ENCODE peak calls at places on chromosomes 5 and 9, in six cellular contexts. Z, M, D, C, U and O are unnamed samples.

GRCh38 chr5:139985733-139986132 is 57.4 kb downstream of the NRG2 start:
- DNase-seq in Z (no peak), M (no peak), D (peak), C (peak), U (no peak), O (no peak)

GRCh38 chr9:127569819-127570401 is 42.2 kb upstream of the STXBP1 start:
- DNase-seq in Z (no peak), M (no peak), D (no peak), C (no peak), U (no peak), O (no peak)

GRCh38 chr9:114107286-114108001 is 8.4 kb upstream of the KIF12 start:
- DNase-seq in Z (no peak), M (no peak), D (no peak), C (no peak), U (no peak), O (no peak)

GRCh38 chr5:32628049-32628803 is 42.9 kb downstream of the SUB1 start:
- DNase-seq in Z (no peak), M (no peak), D (peak), C (no peak), U (no peak), O (no peak)

GRCh38 chr9:74645007-74645639 is 148.0 kb downstream of the RORB start:
- DNase-seq in Z (no peak), M (peak), D (peak), C (peak), U (no peak), O (no peak)

GRCh38 chr5:147892696-147893296 is 13.5 kb downstream of the C5orf46 start:
- DNase-seq in Z (no peak), M (no peak), D (no peak), C (no peak), U (no peak), O (no peak)

GRCh38 chr5:51373880-51374523 is 9.2 kb upstream of the ISL1 start:
- DNase-seq in Z (no peak), M (no peak), D (no peak), C (peak), U (no peak), O (no peak)

GRCh38 chr5:148653840-148654781 is at the start of gene HTR4:
- DNase-seq in Z (peak), M (no peak), D (no peak), C (no peak), U (no peak), O (no peak)

GRCh38 chr5:143416411-143416810 is 12.9 kb upstream of the NR3C1 start:
- DNase-seq in Z (no peak), M (no peak), D (no peak), C (no peak), U (no peak), O (no peak)

GRCh38 chr5:19987594-19988345 is at the start of gene CDH18:
- DNase-seq in Z (peak), M (no peak), D (peak), C (peak), U (no peak), O (peak)

GRCh38 chr9:38067892-38068615 is 973 bp downstream of the SHB start:
- DNase-seq in Z (peak), M (no peak), D (no peak), C (no peak), U (no peak), O (no peak)

GRCh38 chr9:38068866-38069628 is at the start of gene SHB:
- DNase-seq in Z (peak), M (peak), D (peak), C (peak), U (peak), O (peak)

GRCh38 chr9:38066907-38067610 is 2.0 kb downstream of the SHB start:
- DNase-seq in Z (peak), M (no peak), D (peak), C (peak), U (no peak), O (no peak)

GRCh38 chr9:38067611-38067891 is 1.5 kb downstream of the SHB start:
- DNase-seq in Z (peak), M (no peak), D (no peak), C (no peak), U (no peak), O (no peak)

DNA sequence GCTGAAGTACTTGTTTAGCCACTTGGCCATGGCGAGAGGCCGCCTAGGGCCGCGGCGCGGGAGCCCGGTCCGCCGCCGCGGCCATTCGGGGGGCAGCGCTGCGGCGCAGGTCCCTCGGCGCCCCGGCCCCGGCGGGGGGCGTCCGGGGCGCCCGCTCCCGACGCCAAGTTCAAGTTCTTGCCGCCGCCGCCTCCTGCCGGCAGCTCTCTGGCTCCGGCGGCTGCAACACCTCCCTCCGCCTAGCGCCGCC is 486 bp downstream of the SHB start:
- DNase-seq in Z (peak), M (peak), D (peak), C (peak), U (peak), O (no peak)
- TF ChIP-seq CTCF in Z (peak), M (peak), D (peak), C (no peak), U (no peak), O (peak)

DNA sequence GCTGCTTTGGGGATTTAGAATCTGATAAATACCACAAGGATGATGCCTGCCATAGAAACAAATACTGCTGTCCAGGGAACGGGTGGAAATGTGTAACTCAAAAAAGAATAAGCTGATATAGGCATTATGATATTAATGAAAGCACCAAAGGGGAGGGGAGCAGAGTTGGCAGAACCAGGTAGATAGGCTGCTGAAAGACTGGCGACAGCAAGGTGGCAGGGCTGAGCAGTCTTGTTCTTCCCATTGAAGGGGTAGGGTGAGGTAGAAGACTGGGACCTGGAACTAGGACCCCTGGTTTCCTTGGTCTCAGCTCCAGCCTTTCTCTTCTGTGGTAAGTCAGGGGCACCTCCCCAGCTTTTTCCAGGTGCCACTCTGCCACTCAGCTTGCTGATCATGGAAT is 31.4 kb upstream of the TMOD1 start:
- DNase-seq in Z (no peak), M (no peak), D (no peak), C (no peak), U (no peak), O (no peak)
- TF ChIP-seq CTCF in Z (peak), M (peak), D (peak), C (peak), U (no peak), O (peak)

GRCh38 chr9:4177970-4178758 is 121.7 kb downstream of the GLIS3 start:
- DNase-seq in Z (no peak), M (no peak), D (no peak), C (no peak), U (no peak), O (no peak)

GRCh38 chr9:4174781-4175180 is 125.1 kb downstream of the GLIS3 start:
- DNase-seq in Z (no peak), M (no peak), D (no peak), C (no peak), U (no peak), O (no peak)

GRCh38 chr9:4171519-4171918 is 128.3 kb downstream of the GLIS3 start:
- DNase-seq in Z (no peak), M (no peak), D (no peak), C (no peak), U (no peak), O (no peak)

GRCh38 chr9:4180907-4181605 is 118.8 kb downstream of the GLIS3 start:
- DNase-seq in Z (no peak), M (no peak), D (no peak), C (no peak), U (no peak), O (no peak)

GRCh38 chr9:4175846-4176245 is 124.0 kb downstream of the GLIS3 start:
- DNase-seq in Z (no peak), M (no peak), D (no peak), C (no peak), U (no peak), O (no peak)
- TF ChIP-seq CTCF in Z (no peak), M (no peak), D (no peak), C (no peak), U (no peak), O (no peak)

GRCh38 chr9:99818439-99818992 is 3.2 kb upstream of the NR4A3 start:
- DNase-seq in Z (no peak), M (no peak), D (no peak), C (no peak), U (no peak), O (no peak)

GRCh38 chr9:99821187-99822095 is at the start of gene NR4A3:
- DNase-seq in Z (peak), M (peak), D (peak), C (peak), U (peak), O (peak)

GRCh38 chr9:99819123-99819483 is 2.6 kb upstream of the NR4A3 start:
- DNase-seq in Z (no peak), M (no peak), D (no peak), C (no peak), U (no peak), O (no peak)

GRCh38 chr9:99820330-99821186 is 1.1 kb upstream of the NR4A3 start:
- DNase-seq in Z (peak), M (peak), D (peak), C (peak), U (peak), O (no peak)

GRCh38 chr9:99819484-99820329 is 2.0 kb upstream of the NR4A3 start:
- DNase-seq in Z (peak), M (peak), D (peak), C (peak), U (peak), O (peak)
- TF ChIP-seq CTCF in Z (peak), M (peak), D (peak), C (peak), U (no peak), O (peak)

DNA sequence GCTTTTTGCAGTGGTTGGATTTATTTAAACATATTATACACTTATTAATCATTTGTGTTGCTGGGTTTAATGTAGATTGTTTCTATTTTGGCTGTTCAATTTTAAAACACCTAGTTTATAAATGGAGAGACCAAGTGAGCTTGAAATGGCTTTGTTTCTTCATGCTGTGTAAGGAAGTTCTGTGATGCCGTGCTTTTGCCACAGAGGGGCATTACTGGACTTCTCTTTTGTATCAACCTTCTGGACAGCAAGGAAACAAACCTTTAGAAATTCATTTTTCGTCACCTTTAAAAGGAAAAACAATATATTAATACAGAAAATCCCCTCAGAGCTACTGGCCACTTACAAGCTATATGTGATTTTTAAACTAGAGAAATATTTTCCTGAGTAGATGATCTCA is 81.9 kb downstream of the DMRTA1 start:
- DNase-seq in Z (no peak), M (no peak), D (peak), C (no peak), U (no peak), O (no peak)
- TF ChIP-seq CTCF in Z (peak), M (no peak), D (no peak), C (no peak), U (no peak), O (peak)

GRCh38 chr9:133794006-133794760 is 56.0 kb upstream of the SARDH start:
- DNase-seq in Z (no peak), M (no peak), D (no peak), C (no peak), U (no peak), O (no peak)

GRCh38 chr9:133792721-133793470 is 54.7 kb upstream of the SARDH start:
- DNase-seq in Z (peak), M (peak), D (peak), C (peak), U (peak), O (peak)

GRCh38 chr9:133793471-133793870 is 55.3 kb upstream of the SARDH start:
- DNase-seq in Z (no peak), M (no peak), D (no peak), C (no peak), U (no peak), O (no peak)

GRCh38 chr9:133796562-133796961 is 58.4 kb upstream of the SARDH start:
- DNase-seq in Z (no peak), M (no peak), D (no peak), C (no peak), U (no peak), O (no peak)

GRCh38 chr9:133795049-133795448 is 56.9 kb upstream of the SARDH start:
- DNase-seq in Z (no peak), M (no peak), D (no peak), C (no peak), U (no peak), O (no peak)
- TF ChIP-seq CTCF in Z (no peak), M (no peak), D (no peak), C (no peak), U (no peak), O (no peak)

GRCh38 chr5:125349432-125349831 is 603.0 kb upstream of the ZNF608 start:
- DNase-seq in Z (no peak), M (no peak), D (peak), C (no peak), U (no peak), O (no peak)
- TF ChIP-seq CTCF in Z (no peak), M (no peak), D (peak), C (no peak), U (no peak), O (no peak)

GRCh38 chr5:65209341-65209740 is 272.4 kb downstream of the ADAMTS6 start:
- DNase-seq in Z (no peak), M (no peak), D (peak), C (peak), U (no peak), O (no peak)

GRCh38 chr5:65213921-65214525 is 267.7 kb downstream of the ADAMTS6 start:
- DNase-seq in Z (no peak), M (no peak), D (peak), C (peak), U (no peak), O (no peak)
- TF ChIP-seq CTCF in Z (peak), M (peak), D (peak), C (peak), U (no peak), O (peak)

GRCh38 chr5:168291281-168291960 is at the start of gene WWC1:
- DNase-seq in Z (peak), M (peak), D (peak), C (peak), U (peak), O (peak)
- TF ChIP-seq CTCF in Z (peak), M (peak), D (no peak), C (peak), U (no peak), O (peak)